ENCODE peak calls at places on chromosomes 16 and 17, in six cellular contexts. U, H, K, V, X and D are unnamed samples.
A peak's percentile ranks its signal among the peaks of the same experiment; 100 is the strongest.

GRCh38 chr16:73171901-73172619 is 124.1 kb upstream of the ZFHX3 start:
- DNase-seq in U (no peak), V (no peak), K (no peak), X (no peak), H (no peak), D (no peak)

GRCh38 chr17:40121886-40122465 is at the start of gene MSL1:
- DNase-seq in X (peak; percentile 82), H (peak; percentile 63), V (no peak), K (peak; percentile 84), U (peak; percentile 96), D (peak; percentile 80)

GRCh38 chr17:81244358-81245023 is 5.4 kb downstream of the NDUFAF8 start:
- DNase-seq in H (no peak), K (no peak), X (no peak), U (no peak), V (no peak), D (no peak)

GRCh38 chr17:77329741-77330531 is 189.2 kb downstream of the SEC14L1 start:
- DNase-seq in H (no peak), K (peak; percentile 28), X (no peak), U (peak; percentile 68), V (no peak), D (no peak)

GRCh38 chr16:11783319-11784047 is 13.6 kb downstream of the ZC3H7A start:
- DNase-seq in K (no peak), H (peak; percentile 79), U (no peak), V (no peak), X (peak; percentile 84), D (no peak)

GRCh38 chr17:63740464-63741181 is 976 bp downstream of the STRADA start:
- DNase-seq in V (no peak), H (peak; percentile 8), U (no peak), X (peak; percentile 7), K (no peak), D (no peak)

GRCh38 chr17:6286239-6286638 is 148.7 kb downstream of the AIPL1 start:
- DNase-seq in H (no peak), V (no peak), X (no peak), U (no peak), K (no peak), D (no peak)

GRCh38 chr17:17298108-17298507 is 5.1 kb upstream of the NT5M start:
- DNase-seq in X (no peak), H (no peak), U (no peak), K (no peak), V (no peak), D (no peak)

GRCh38 chr16:2467301-2468141 is 3.6 kb upstream of the NTN3 start:
- DNase-seq in X (peak; percentile 53), U (peak; percentile 91), H (peak; percentile 72), K (no peak), V (no peak), D (no peak)

GRCh38 chr17:44655983-44656700 is at the start of gene MEIOC:
- DNase-seq in H (peak; percentile 11), K (no peak), V (no peak), X (no peak), U (no peak), D (no peak)

GRCh38 chr17:60077672-60078519 is 825 bp downstream of the HEATR6 start:
- DNase-seq in H (peak; percentile 30), X (peak; percentile 57), K (no peak), U (no peak), V (no peak), D (peak; percentile 58)

GRCh38 chr17:82106697-82107305 is 8.8 kb upstream of the FASN start:
- DNase-seq in X (no peak), V (no peak), K (no peak), U (peak; percentile 75), H (no peak), D (no peak)

GRCh38 chr17:7018331-7018964 is 4.4 kb upstream of the BCL6B start:
- DNase-seq in K (no peak), H (no peak), U (peak; percentile 89), V (no peak), X (no peak), D (no peak)

GRCh38 chr16:2584742-2585650 is 47.2 kb downstream of the PDPK1 start:
- DNase-seq in K (no peak), V (no peak), U (peak; percentile 64), H (no peak), X (peak; percentile 26), D (no peak)

GRCh38 chr16:1071561-1072225 is 854 bp upstream of the SSTR5 start:
- DNase-seq in H (no peak), X (no peak), K (no peak), V (no peak), U (no peak), D (no peak)

GRCh38 chr17:82838386-82839063 is 1.3 kb downstream of the ZNF750 start:
- DNase-seq in X (peak; percentile 16), K (peak; percentile 80), U (no peak), V (no peak), H (no peak), D (peak; percentile 80)

GRCh38 chr17:44850612-44851011 is 2.9 kb downstream of the HIGD1B start:
- DNase-seq in U (no peak), V (no peak), H (no peak), K (no peak), X (no peak), D (no peak)

GRCh38 chr16:9039208-9039607 is 52.2 kb upstream of the HAPSTR1 start:
- DNase-seq in K (no peak), V (no peak), X (peak; percentile 72), U (no peak), H (peak; percentile 45), D (no peak)

GRCh38 chr16:30434852-30435251 is 5.0 kb upstream of the DCTPP1 start:
- DNase-seq in U (no peak), K (no peak), V (no peak), X (no peak), H (no peak), D (no peak)

GRCh38 chr16:81461756-81462155 is 17.1 kb downstream of the CMIP start:
- DNase-seq in K (no peak), H (no peak), X (no peak), U (no peak), V (no peak), D (no peak)

GRCh38 chr17:78241277-78242023 is 10.0 kb downstream of the TMEM235 start:
- DNase-seq in V (no peak), H (peak; percentile 59), X (peak; percentile 67), K (no peak), U (no peak), D (no peak)

GRCh38 chr17:43020030-43020621 is 2.1 kb downstream of the VAT1 start:
- DNase-seq in X (peak; percentile 42), K (no peak), H (no peak), V (no peak), U (no peak), D (no peak)

GRCh38 chr17:36686123-36686669 is 84.8 kb downstream of the MRM1 start:
- DNase-seq in V (no peak), U (no peak), K (no peak), X (no peak), H (no peak), D (no peak)

GRCh38 chr17:36683387-36683786 is 82.0 kb downstream of the MRM1 start:
- DNase-seq in X (no peak), V (no peak), H (no peak), U (no peak), K (no peak), D (no peak)

GRCh38 chr17:36680701-36681202 is 79.4 kb downstream of the MRM1 start:
- DNase-seq in K (no peak), V (no peak), X (no peak), H (no peak), U (no peak), D (no peak)

GRCh38 chr17:36679815-36680467 is 78.6 kb downstream of the MRM1 start:
- DNase-seq in H (no peak), K (no peak), U (no peak), X (no peak), V (no peak), D (no peak)

DNA sequence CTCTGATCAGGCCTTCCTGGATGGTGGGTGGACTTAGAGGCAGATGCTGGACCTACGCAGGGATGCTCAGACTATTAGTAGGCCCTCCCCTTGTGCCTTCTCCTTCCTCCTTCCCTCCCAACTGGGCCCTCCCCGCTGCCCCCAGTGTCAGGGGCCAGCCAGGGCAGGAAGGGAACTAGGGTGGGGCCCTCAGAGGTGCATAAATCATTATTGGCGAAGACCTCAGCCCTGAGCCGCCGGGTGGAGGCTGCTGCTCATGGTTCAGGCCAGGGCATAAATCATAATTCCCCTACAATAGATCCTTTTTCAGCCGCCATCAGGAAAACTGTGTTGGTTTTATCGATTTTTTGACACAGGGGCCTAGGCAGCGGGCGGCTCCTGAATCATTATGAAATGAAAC is 81.4 kb downstream of the MRM1 start:
- DNase-seq in U (no peak), V (no peak), X (no peak), H (no peak), K (no peak), D (no peak)
- TF ChIP-seq CTCF in U (no peak), V (no peak), X (no peak), H (no peak), K (no peak), D (no peak)

GRCh38 chr16:6492742-6493141 is 839.9 kb upstream of the RBFOX1 start:
- DNase-seq in H (no peak), V (no peak), U (no peak), X (no peak), K (no peak), D (no peak)

GRCh38 chr16:6493555-6493954 is 839.1 kb upstream of the RBFOX1 start:
- DNase-seq in H (no peak), K (no peak), V (no peak), X (no peak), U (no peak), D (no peak)

GRCh38 chr16:6496996-6497395 is 835.6 kb upstream of the RBFOX1 start:
- DNase-seq in V (no peak), U (no peak), H (no peak), K (no peak), X (peak; percentile 3), D (no peak)
- TF ChIP-seq CTCF in V (no peak), U (no peak), H (no peak), K (no peak), X (no peak), D (no peak)

DNA sequence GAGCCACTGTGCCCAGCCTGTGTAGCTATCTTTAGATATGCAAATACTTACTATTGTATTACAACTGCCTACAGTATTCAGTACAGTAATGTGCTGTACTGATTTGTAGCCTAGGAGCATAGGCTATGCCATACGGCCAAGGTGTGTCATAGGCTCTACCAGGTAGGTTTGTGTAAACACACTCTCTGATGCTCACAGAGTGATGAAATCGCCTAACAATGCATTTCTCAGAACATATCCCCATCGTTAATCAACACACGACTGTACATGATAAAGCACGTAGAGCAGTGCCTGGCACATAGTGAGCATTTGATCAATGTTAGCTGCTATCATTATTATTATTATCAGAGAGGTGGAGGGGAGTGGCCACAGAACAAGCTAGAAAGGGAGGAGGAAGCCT is 81.1 kb upstream of the LHX1 start:
- DNase-seq in K (no peak), X (no peak), H (no peak), U (no peak), V (no peak), D (no peak)
- TF ChIP-seq CTCF in K (no peak), X (no peak), H (no peak), U (no peak), V (no peak), D (no peak)

DNA sequence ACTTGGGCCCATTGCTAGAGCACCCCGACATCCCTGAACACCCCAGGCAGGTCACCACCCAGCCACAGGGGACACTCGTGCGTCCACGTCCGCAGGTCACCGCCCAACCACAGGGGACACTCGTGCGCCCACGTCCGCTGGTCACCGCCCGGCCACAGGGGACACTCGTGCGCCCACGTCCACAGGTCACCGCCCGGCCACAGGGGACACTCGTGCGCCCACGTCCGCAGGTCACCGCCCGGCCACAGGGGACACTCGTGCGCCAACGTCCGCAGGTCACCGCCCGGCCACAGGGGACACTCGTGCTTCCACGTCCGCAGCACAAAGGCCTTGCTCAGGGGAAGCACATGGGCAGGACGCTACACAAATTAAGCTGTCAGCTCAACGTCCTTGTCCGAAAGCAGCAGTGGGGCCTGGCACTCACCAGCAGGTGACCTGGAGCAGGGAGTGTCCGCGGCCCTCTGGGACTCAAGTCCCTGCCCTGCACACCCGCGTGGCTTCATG is 17.7 kb downstream of the GALNS start:
- DNase-seq in H (no peak), K (no peak), U (no peak), X (no peak), V (no peak), D (no peak)
- TF ChIP-seq CTCF in H (no peak), K (no peak), U (no peak), X (no peak), V (peak; percentile 48), D (no peak)